ENCODE peak calls at places on chromosome 16, in five cellular contexts. G, J, I, F and D are unnamed samples.

GRCh38 chr16:56353054-56353921 is 72.1 kb downstream of the AMFR start:
- DNase-seq in G (no peak), J (no peak), I (no peak), F (no peak), D (no peak)

GRCh38 chr16:31073823-31074072 is 292 bp downstream of the ZNF668 start:
- DNase-seq in G (no peak), J (peak), I (no peak), F (no peak), D (no peak)

GRCh38 chr16:5062051-5062450 is 3.7 kb downstream of the C16orf89 start:
- DNase-seq in G (no peak), J (no peak), I (no peak), F (no peak), D (no peak)

GRCh38 chr16:82088483-82088882 is 53.4 kb downstream of the HSD17B2 start:
- DNase-seq in G (no peak), J (no peak), I (no peak), F (no peak), D (no peak)

GRCh38 chr16:12398029-12398735 is 405.5 kb downstream of the CPPED1 start:
- DNase-seq in G (peak), J (no peak), I (no peak), F (no peak), D (no peak)

GRCh38 chr16:87490091-87490798 is 2.6 kb downstream of the ZCCHC14 start:
- DNase-seq in G (no peak), J (no peak), I (no peak), F (no peak), D (no peak)

GRCh38 chr16:49939495-49939894 is 83.6 kb upstream of the ZNF423 start:
- DNase-seq in G (no peak), J (no peak), I (no peak), F (no peak), D (no peak)

GRCh38 chr16:30902070-30902972 is 5.9 kb downstream of the CTF1 start:
- DNase-seq in G (peak), J (no peak), I (peak), F (peak), D (peak)

GRCh38 chr16:23009075-23009474 is 140.2 kb downstream of the USP31 start:
- DNase-seq in G (no peak), J (no peak), I (no peak), F (no peak), D (no peak)

GRCh38 chr16:53191413-53191812 is 136.6 kb downstream of the CHD9 start:
- DNase-seq in G (no peak), J (no peak), I (no peak), F (peak), D (no peak)

GRCh38 chr16:29256501-29256981 is 150.0 kb downstream of the NPIPB11 start:
- DNase-seq in G (no peak), J (no peak), I (no peak), F (no peak), D (no peak)

GRCh38 chr16:76583466-76583865 is 306.3 kb downstream of the CNTNAP4 start:
- DNase-seq in G (no peak), J (no peak), I (no peak), F (peak), D (no peak)

GRCh38 chr16:50306287-50306686 is 39.9 kb downstream of the ADCY7 start:
- DNase-seq in G (no peak), J (no peak), I (no peak), F (peak), D (no peak)

GRCh38 chr16:27851586-27851985 is 211.9 kb downstream of the GSG1L start:
- DNase-seq in G (no peak), J (no peak), I (no peak), F (no peak), D (no peak)

GRCh38 chr16:77897038-77897437 is 108.7 kb downstream of the VAT1L start:
- DNase-seq in G (peak), J (no peak), I (no peak), F (peak), D (no peak)

GRCh38 chr16:70809392-70810060 is 8.6 kb upstream of the VAC14 start:
- DNase-seq in G (no peak), J (no peak), I (no peak), F (no peak), D (no peak)

GRCh38 chr16:9102379-9102778 is 10.9 kb downstream of the HAPSTR1 start:
- DNase-seq in G (peak), J (no peak), I (no peak), F (no peak), D (no peak)

GRCh38 chr16:539901-540530 is 12.5 kb downstream of the CAPN15 start:
- DNase-seq in G (peak), J (no peak), I (no peak), F (no peak), D (no peak)

GRCh38 chr16:68564367-68564985 is 25.4 kb downstream of the ZFP90 start:
- DNase-seq in G (peak), J (no peak), I (no peak), F (no peak), D (no peak)

GRCh38 chr16:19230575-19230974 is 55.0 kb upstream of the CLEC19A start:
- DNase-seq in G (no peak), J (no peak), I (no peak), F (no peak), D (no peak)

GRCh38 chr16:50531901-50532300 is 16.3 kb upstream of the NKD1 start:
- DNase-seq in G (no peak), J (no peak), I (no peak), F (no peak), D (no peak)

GRCh38 chr16:74309789-74310781 is 13.5 kb downstream of the PSMD7 start:
- DNase-seq in G (peak), J (no peak), I (peak), F (peak), D (peak)

GRCh38 chr16:57423152-57423551 is 18.6 kb downstream of the CCL17 start:
- DNase-seq in G (no peak), J (no peak), I (no peak), F (no peak), D (no peak)

GRCh38 chr16:22278841-22279240 is 18.4 kb upstream of the POLR3E start:
- DNase-seq in G (no peak), J (no peak), I (no peak), F (no peak), D (no peak)

GRCh38 chr16:56478228-56479049 is 27.1 kb downstream of the OGFOD1 start:
- DNase-seq in G (peak), J (no peak), I (no peak), F (no peak), D (no peak)

GRCh38 chr16:58695368-58695767 is 10.8 kb upstream of the SLC38A7 start:
- DNase-seq in G (no peak), J (no peak), I (no peak), F (no peak), D (no peak)

GRCh38 chr16:79618712-79619050 is 18.1 kb upstream of the MAF start:
- DNase-seq in G (no peak), J (no peak), I (no peak), F (no peak), D (no peak)

GRCh38 chr16:10597184-10597583 is 16.8 kb upstream of the EMP2 start:
- DNase-seq in G (no peak), J (no peak), I (no peak), F (no peak), D (no peak)

GRCh38 chr16:79146-80054 is 1.4 kb downstream of the MPG start:
- DNase-seq in G (peak), J (no peak), I (no peak), F (no peak), D (no peak)

DNA sequence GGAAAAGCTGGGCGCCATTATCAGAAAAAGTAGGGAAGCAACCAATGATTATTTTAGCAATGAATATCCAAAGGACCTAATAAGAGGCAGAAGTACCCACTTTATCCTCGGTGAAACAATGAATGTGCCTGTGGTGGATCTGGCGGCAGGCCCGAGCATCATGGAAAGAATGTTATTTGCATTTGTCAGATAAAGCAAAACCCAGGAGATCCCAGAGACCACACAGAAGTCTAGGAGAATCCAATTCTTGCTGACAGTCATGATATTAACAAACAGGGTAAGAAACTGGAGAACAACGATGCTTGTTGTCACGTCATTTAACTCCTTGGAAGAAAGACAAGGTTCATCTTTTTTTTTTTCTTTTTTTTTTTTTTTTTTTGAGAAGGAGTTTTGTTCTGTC is 12.0 kb upstream of the TNRC6A start:
- DNase-seq in G (peak), J (no peak), I (no peak), F (no peak), D (no peak)
- TF ChIP-seq MXI1 in G (no peak), J (no peak), I (no peak), F (no peak), D (no peak)

GRCh38 chr16:66608241-66609138 is 4.0 kb downstream of the CMTM3 start:
- DNase-seq in G (peak), J (no peak), I (peak), F (peak), D (peak)

GRCh38 chr16:66603537-66604375 is 748 bp upstream of the CMTM3 start:
- DNase-seq in G (peak), J (no peak), I (peak), F (peak), D (peak)

GRCh38 chr16:66604376-66605176 is at the start of gene CMTM3:
- DNase-seq in G (peak), J (no peak), I (peak), F (peak), D (peak)

GRCh38 chr16:66606000-66606751 is 1.7 kb downstream of the CMTM3 start:
- DNase-seq in G (no peak), J (no peak), I (no peak), F (no peak), D (no peak)

GRCh38 chr16:66605177-66605999 is 884 bp downstream of the CMTM3 start:
- DNase-seq in G (peak), J (no peak), I (peak), F (peak), D (peak)
- TF ChIP-seq MXI1 in G (no peak), J (no peak), I (no peak), F (no peak), D (no peak)

GRCh38 chr16:85327731-85328664 is 215.7 kb upstream of the CIBAR2 start:
- DNase-seq in G (no peak), J (no peak), I (peak), F (no peak), D (no peak)
- TF ChIP-seq MXI1 in G (no peak), J (no peak), I (no peak), F (no peak), D (no peak)

GRCh38 chr16:69618307-69618706 is 52.5 kb downstream of the NFAT5 start:
- DNase-seq in G (no peak), J (no peak), I (no peak), F (no peak), D (no peak)
- TF ChIP-seq MXI1 in G (no peak), J (no peak), I (no peak), F (no peak), D (no peak)

GRCh38 chr16:20871258-20871657 is 28.9 kb downstream of the DCUN1D3 start:
- DNase-seq in G (no peak), J (no peak), I (no peak), F (no peak), D (no peak)

GRCh38 chr16:20870122-20870521 is 30.0 kb downstream of the DCUN1D3 start:
- DNase-seq in G (no peak), J (no peak), I (no peak), F (no peak), D (no peak)

GRCh38 chr16:20867585-20867984 is 32.6 kb downstream of the DCUN1D3 start:
- DNase-seq in G (peak), J (no peak), I (no peak), F (no peak), D (no peak)

GRCh38 chr16:20866792-20867191 is 33.4 kb downstream of the DCUN1D3 start:
- DNase-seq in G (no peak), J (no peak), I (no peak), F (no peak), D (no peak)

GRCh38 chr16:20868890-20869289 is 31.3 kb downstream of the DCUN1D3 start:
- DNase-seq in G (peak), J (no peak), I (no peak), F (peak), D (peak)
- TF ChIP-seq MXI1 in G (no peak), J (no peak), I (no peak), F (no peak), D (no peak)

GRCh38 chr16:1980770-1981087 is 540 bp downstream of the NOXO1 start:
- DNase-seq in G (no peak), J (no peak), I (no peak), F (no peak), D (no peak)

GRCh38 chr16:1983053-1983543 is 895 bp upstream of the GFER start:
- DNase-seq in G (no peak), J (no peak), I (no peak), F (no peak), D (no peak)

GRCh38 chr16:1983544-1984346 is at the start of gene GFER:
- DNase-seq in G (peak), J (peak), I (peak), F (peak), D (peak)

GRCh38 chr16:1981398-1981836 is at the start of gene NOXO1:
- DNase-seq in G (no peak), J (no peak), I (no peak), F (no peak), D (no peak)

GRCh38 chr16:1981972-1982574 is 804 bp upstream of the NOXO1 start:
- DNase-seq in G (no peak), J (no peak), I (no peak), F (no peak), D (peak)
- TF ChIP-seq MXI1 in G (no peak), J (no peak), I (no peak), F (no peak), D (no peak)